ENCODE peak calls at places on chromosome 15, in five cellular contexts. One of them, this sample, is unnamed.

GRCh38 chr15:45116006-45116481 is 1.9 kb downstream of the DUOXA2 start:
- DNase-seq in B cell: no peak
- DNase-seq in astrocyte: no peak
- DNase-seq in astrocyte of the spinal cord: no peak
- DNase-seq in Calu3: no peak
- DNase-seq in this sample: no peak

GRCh38 chr15:61195116-61196002 is 33.7 kb downstream of the RORA start:
- DNase-seq in astrocyte: peak
- DNase-seq in B cell: no peak
- DNase-seq in Calu3: no peak
- DNase-seq in astrocyte of the spinal cord: peak
- DNase-seq in this sample: peak

GRCh38 chr15:34182942-34183341 is 27.0 kb downstream of the KATNBL1 start:
- DNase-seq in Calu3: peak
- DNase-seq in B cell: no peak
- DNase-seq in astrocyte: no peak
- DNase-seq in astrocyte of the spinal cord: no peak
- DNase-seq in this sample: peak

GRCh38 chr15:72231847-72232461 is 964 bp upstream of the PKM start:
- DNase-seq in astrocyte of the spinal cord: peak
- DNase-seq in astrocyte: peak
- DNase-seq in B cell: no peak
- DNase-seq in Calu3: peak
- DNase-seq in this sample: peak

GRCh38 chr15:35557544-35557943 is 11.6 kb upstream of the DPH6 start:
- DNase-seq in astrocyte of the spinal cord: peak
- DNase-seq in B cell: no peak
- DNase-seq in astrocyte: peak
- DNase-seq in Calu3: no peak
- DNase-seq in this sample: no peak

GRCh38 chr15:85044251-85044853 is 62.7 kb downstream of the PDE8A start:
- DNase-seq in astrocyte of the spinal cord: peak
- DNase-seq in astrocyte: peak
- DNase-seq in B cell: peak
- DNase-seq in Calu3: peak
- DNase-seq in this sample: no peak

GRCh38 chr15:64001148-64001547 is 45.1 kb downstream of the DAPK2 start:
- DNase-seq in astrocyte: no peak
- DNase-seq in B cell: no peak
- DNase-seq in astrocyte of the spinal cord: no peak
- DNase-seq in Calu3: no peak
- DNase-seq in this sample: no peak

GRCh38 chr15:34691024-34691423 is 63.8 kb downstream of the GJD2 start:
- DNase-seq in astrocyte: no peak
- DNase-seq in Calu3: no peak
- DNase-seq in astrocyte of the spinal cord: no peak
- DNase-seq in B cell: no peak
- DNase-seq in this sample: no peak

GRCh38 chr15:70892002-70892911 is at the start of the genes LRRC49 and THAP10:
- DNase-seq in astrocyte: peak
- DNase-seq in Calu3: peak
- DNase-seq in B cell: peak
- DNase-seq in astrocyte of the spinal cord: peak
- DNase-seq in this sample: peak

GRCh38 chr15:80507638-80508316 is 103.6 kb downstream of the ARNT2 start:
- DNase-seq in B cell: no peak
- DNase-seq in Calu3: no peak
- DNase-seq in astrocyte of the spinal cord: peak
- DNase-seq in astrocyte: peak
- DNase-seq in this sample: no peak

GRCh38 chr15:84840741-84841429 is 23.7 kb downstream of the ALPK3 start:
- DNase-seq in astrocyte: peak
- DNase-seq in B cell: no peak
- DNase-seq in Calu3: peak
- DNase-seq in astrocyte of the spinal cord: peak
- DNase-seq in this sample: no peak

GRCh38 chr15:70259030-70259424 is 161.3 kb upstream of the TLE3 start:
- DNase-seq in Calu3: peak
- DNase-seq in astrocyte of the spinal cord: peak
- DNase-seq in astrocyte: peak
- DNase-seq in B cell: peak
- DNase-seq in this sample: no peak

GRCh38 chr15:43249699-43250203 is 17.0 kb downstream of the TGM5 start:
- DNase-seq in astrocyte: peak
- DNase-seq in Calu3: no peak
- DNase-seq in astrocyte of the spinal cord: peak
- DNase-seq in B cell: no peak
- DNase-seq in this sample: no peak

GRCh38 chr15:41607033-41607432 is 48.0 kb downstream of the TYRO3 start:
- DNase-seq in B cell: no peak
- DNase-seq in Calu3: no peak
- DNase-seq in astrocyte: peak
- DNase-seq in astrocyte of the spinal cord: peak
- DNase-seq in this sample: no peak

GRCh38 chr15:60529332-60529731 is 50.4 kb upstream of the ICE2 start:
- DNase-seq in B cell: no peak
- DNase-seq in astrocyte of the spinal cord: no peak
- DNase-seq in astrocyte: no peak
- DNase-seq in Calu3: no peak
- DNase-seq in this sample: peak

GRCh38 chr15:31399544-31400171 is 73.0 kb downstream of the KLF13 start:
- DNase-seq in Calu3: no peak
- DNase-seq in B cell: no peak
- DNase-seq in astrocyte of the spinal cord: peak
- DNase-seq in astrocyte: no peak
- DNase-seq in this sample: no peak

GRCh38 chr15:86317379-86317745 is 237.7 kb downstream of the AGBL1 start:
- DNase-seq in B cell: no peak
- DNase-seq in astrocyte: no peak
- DNase-seq in astrocyte of the spinal cord: no peak
- DNase-seq in Calu3: no peak
- DNase-seq in this sample: no peak

GRCh38 chr15:63238796-63239195 is 38.6 kb upstream of the APH1B start:
- DNase-seq in astrocyte: peak
- DNase-seq in B cell: no peak
- DNase-seq in astrocyte of the spinal cord: peak
- DNase-seq in Calu3: no peak
- DNase-seq in this sample: no peak

GRCh38 chr15:40307421-40308165 is at the start of gene PLCB2:
- DNase-seq in astrocyte: no peak
- DNase-seq in astrocyte of the spinal cord: no peak
- DNase-seq in Calu3: peak
- DNase-seq in B cell: peak
- DNase-seq in this sample: no peak

GRCh38 chr15:45903283-45903682 is 268.5 kb downstream of the SQOR start:
- DNase-seq in astrocyte of the spinal cord: no peak
- DNase-seq in Calu3: no peak
- DNase-seq in astrocyte: no peak
- DNase-seq in B cell: no peak
- DNase-seq in this sample: no peak

GRCh38 chr15:68781766-68782588 is 38.7 kb downstream of the ANP32A start:
- DNase-seq in B cell: no peak
- DNase-seq in Calu3: no peak
- DNase-seq in astrocyte: no peak
- DNase-seq in astrocyte of the spinal cord: no peak
- DNase-seq in this sample: no peak

GRCh38 chr15:44794072-44794471 is 57.7 kb downstream of the TRIM69 start:
- DNase-seq in astrocyte of the spinal cord: no peak
- DNase-seq in astrocyte: no peak
- DNase-seq in Calu3: no peak
- DNase-seq in B cell: no peak
- DNase-seq in this sample: no peak

GRCh38 chr15:92907880-92908279 is 7.8 kb downstream of the CHD2 start:
- DNase-seq in Calu3: peak
- DNase-seq in astrocyte of the spinal cord: peak
- DNase-seq in B cell: no peak
- DNase-seq in astrocyte: peak
- DNase-seq in this sample: no peak

GRCh38 chr15:86183765-86184491 is 104.3 kb downstream of the AGBL1 start:
- DNase-seq in Calu3: no peak
- DNase-seq in B cell: no peak
- DNase-seq in astrocyte of the spinal cord: no peak
- DNase-seq in astrocyte: peak
- DNase-seq in this sample: no peak

GRCh38 chr15:35702946-35703495 is 157.1 kb upstream of the DPH6 start:
- DNase-seq in astrocyte: no peak
- DNase-seq in B cell: no peak
- DNase-seq in Calu3: no peak
- DNase-seq in astrocyte of the spinal cord: no peak
- DNase-seq in this sample: no peak

GRCh38 chr15:99683000-99683670 is 50.1 kb downstream of the LYSMD4 start:
- DNase-seq in astrocyte of the spinal cord: peak
- DNase-seq in Calu3: no peak
- DNase-seq in astrocyte: peak
- DNase-seq in B cell: no peak
- DNase-seq in this sample: no peak

GRCh38 chr15:45179221-45179985 is 8.4 kb downstream of the SHF start:
- DNase-seq in astrocyte: no peak
- DNase-seq in astrocyte of the spinal cord: no peak
- DNase-seq in Calu3: peak
- DNase-seq in B cell: no peak
- DNase-seq in this sample: no peak

GRCh38 chr15:68874788-68875187 is 54.1 kb upstream of the ANP32A start:
- DNase-seq in B cell: no peak
- DNase-seq in astrocyte of the spinal cord: no peak
- DNase-seq in Calu3: no peak
- DNase-seq in astrocyte: no peak
- DNase-seq in this sample: no peak

GRCh38 chr15:89542369-89542768 is 32.9 kb upstream of the TICRR start:
- DNase-seq in astrocyte of the spinal cord: no peak
- DNase-seq in Calu3: no peak
- DNase-seq in astrocyte: no peak
- DNase-seq in B cell: no peak
- DNase-seq in this sample: no peak

GRCh38 chr15:25136119-25136518 is 181.3 kb downstream of the SNRPN start:
- DNase-seq in astrocyte: no peak
- DNase-seq in B cell: no peak
- DNase-seq in astrocyte of the spinal cord: no peak
- DNase-seq in Calu3: no peak
- DNase-seq in this sample: no peak
- TF ChIP-seq CTCF in astrocyte: peak
- TF ChIP-seq CTCF in B cell: no peak
- TF ChIP-seq CTCF in astrocyte of the spinal cord: peak
- TF ChIP-seq CTCF in Calu3: no peak
- TF ChIP-seq CTCF in this sample: peak

DNA sequence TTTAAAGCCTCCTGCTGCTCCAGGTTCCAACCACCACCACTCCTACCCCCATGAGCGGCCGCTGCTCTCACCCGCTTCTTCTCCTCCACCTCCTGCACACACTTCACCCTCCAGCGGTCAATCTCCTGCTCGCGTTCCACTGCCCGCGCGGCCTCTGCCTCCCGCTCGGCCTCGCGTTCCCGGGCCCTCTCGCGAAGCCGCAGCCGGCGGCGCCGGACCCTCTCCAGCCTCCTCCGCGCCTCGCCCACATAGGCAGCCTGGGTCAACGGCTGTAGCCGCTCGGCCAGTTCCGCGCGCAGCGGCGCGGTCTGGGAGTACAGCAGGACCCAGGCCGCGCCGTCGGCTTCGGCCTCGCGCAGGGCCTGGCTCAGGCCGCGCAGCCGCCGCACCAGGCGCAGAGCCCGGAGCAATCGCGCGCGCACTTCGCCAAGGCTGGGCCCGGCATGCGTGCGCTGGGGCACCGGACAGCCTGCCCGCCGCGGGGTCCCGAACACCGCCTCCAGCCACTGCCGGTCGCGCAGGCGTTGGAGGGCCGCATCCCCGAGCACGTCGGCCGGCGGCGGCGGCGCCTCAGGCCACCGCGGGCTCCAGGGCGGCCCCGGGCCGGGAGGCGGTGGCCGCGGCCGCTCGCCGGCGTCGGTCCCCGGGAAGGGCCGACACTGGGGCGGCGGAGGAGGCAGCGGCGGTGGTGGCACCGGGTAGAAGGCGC is 613 bp downstream of the PDCD7 start:
- DNase-seq in astrocyte of the spinal cord: peak
- DNase-seq in Calu3: peak
- DNase-seq in astrocyte: peak
- DNase-seq in B cell: no peak
- DNase-seq in this sample: no peak
- TF ChIP-seq CTCF in astrocyte of the spinal cord: no peak
- TF ChIP-seq CTCF in Calu3: no peak
- TF ChIP-seq CTCF in astrocyte: no peak
- TF ChIP-seq CTCF in B cell: no peak
- TF ChIP-seq CTCF in this sample: peak

GRCh38 chr15:74314897-74315438 is 52.5 kb downstream of the CYP11A1 start:
- DNase-seq in B cell: no peak
- DNase-seq in astrocyte of the spinal cord: peak
- DNase-seq in astrocyte: peak
- DNase-seq in Calu3: no peak
- DNase-seq in this sample: no peak

GRCh38 chr15:74312445-74313007 is 54.9 kb downstream of the CYP11A1 start:
- DNase-seq in astrocyte of the spinal cord: no peak
- DNase-seq in astrocyte: no peak
- DNase-seq in B cell: no peak
- DNase-seq in Calu3: no peak
- DNase-seq in this sample: no peak

GRCh38 chr15:74308643-74308945 is 58.9 kb downstream of the CYP11A1 start:
- DNase-seq in B cell: no peak
- DNase-seq in astrocyte: no peak
- DNase-seq in astrocyte of the spinal cord: no peak
- DNase-seq in Calu3: no peak
- DNase-seq in this sample: no peak

GRCh38 chr15:74313889-74314288 is 53.6 kb downstream of the CYP11A1 start:
- DNase-seq in astrocyte: no peak
- DNase-seq in B cell: no peak
- DNase-seq in astrocyte of the spinal cord: no peak
- DNase-seq in Calu3: no peak
- DNase-seq in this sample: no peak

GRCh38 chr15:74311734-74312444 is 55.6 kb downstream of the CYP11A1 start:
- DNase-seq in astrocyte: no peak
- DNase-seq in Calu3: peak
- DNase-seq in astrocyte of the spinal cord: no peak
- DNase-seq in B cell: no peak
- DNase-seq in this sample: no peak
- TF ChIP-seq CTCF in astrocyte: peak
- TF ChIP-seq CTCF in Calu3: peak
- TF ChIP-seq CTCF in astrocyte of the spinal cord: peak
- TF ChIP-seq CTCF in B cell: no peak
- TF ChIP-seq CTCF in this sample: peak

DNA sequence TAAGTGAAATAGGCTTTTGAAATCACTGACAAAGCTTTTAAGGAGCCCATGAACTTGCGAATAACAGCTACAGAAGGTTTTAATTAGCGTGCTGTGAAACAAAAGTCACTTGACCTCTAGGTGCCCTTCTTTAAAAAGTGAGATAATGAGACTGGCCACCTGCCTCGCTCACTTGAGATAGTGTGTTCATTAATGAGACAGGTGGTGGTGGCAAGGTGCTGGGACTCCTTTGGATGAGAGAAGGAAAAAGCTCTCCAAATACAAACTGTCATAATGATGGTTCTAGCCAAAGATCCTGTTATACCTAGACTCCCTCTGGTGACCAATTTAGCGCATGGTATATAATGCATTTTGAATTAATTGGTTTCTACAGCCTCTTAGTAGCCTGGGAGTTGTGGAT is 22.7 kb upstream of the IREB2 start:
- DNase-seq in astrocyte of the spinal cord: peak
- DNase-seq in B cell: no peak
- DNase-seq in Calu3: peak
- DNase-seq in astrocyte: peak
- DNase-seq in this sample: no peak
- TF ChIP-seq CTCF in astrocyte of the spinal cord: peak
- TF ChIP-seq CTCF in B cell: no peak
- TF ChIP-seq CTCF in Calu3: peak
- TF ChIP-seq CTCF in astrocyte: peak
- TF ChIP-seq CTCF in this sample: peak

GRCh38 chr15:67524235-67524634 is 3.3 kb downstream of the C15orf61 start:
- DNase-seq in astrocyte of the spinal cord: no peak
- DNase-seq in astrocyte: no peak
- DNase-seq in Calu3: no peak
- DNase-seq in B cell: no peak
- DNase-seq in this sample: no peak
- TF ChIP-seq CTCF in astrocyte of the spinal cord: no peak
- TF ChIP-seq CTCF in astrocyte: no peak
- TF ChIP-seq CTCF in Calu3: no peak
- TF ChIP-seq CTCF in B cell: no peak
- TF ChIP-seq CTCF in this sample: no peak